ENCODE peak calls at places on chromosomes 3 and 15, in five cellular contexts. J is Karpas-422; N is effector memory CD4-positive, alpha-beta T cell; M is colonic mucosa; E is choroid plexus epithelial cell. G is an unnamed sample.

GRCh38 chr3:139136459-139137190 is 91.9 kb upstream of the PRR23C start:
- DNase-seq in E (no peak), N (no peak), M (no peak), J (no peak), G (no peak)

GRCh38 chr15:55917881-55918296 is 75.5 kb downstream of the NEDD4 start:
- DNase-seq in J (peak), N (no peak), M (peak), E (peak), G (peak)

GRCh38 chr3:14725015-14725431 is 50.1 kb downstream of the C3orf20 start:
- DNase-seq in M (no peak), N (no peak), J (no peak), E (peak), G (no peak)

GRCh38 chr15:48582472-48583235 is 62.9 kb downstream of the FBN1 start:
- DNase-seq in M (no peak), J (no peak), N (no peak), E (peak), G (no peak)

GRCh38 chr15:68204776-68205557 is at the start of gene CALML4:
- DNase-seq in N (no peak), E (no peak), J (no peak), M (peak), G (no peak)

GRCh38 chr15:69979783-69980182 is 117.9 kb downstream of the TLE3 start:
- DNase-seq in N (no peak), E (no peak), M (no peak), J (peak), G (peak)

GRCh38 chr15:100972975-100973350 is 53.8 kb downstream of the LRRK1 start:
- DNase-seq in E (no peak), J (no peak), N (no peak), M (no peak), G (no peak)

GRCh38 chr15:59296181-59296617 is 76.5 kb downstream of the MYO1E start:
- DNase-seq in M (no peak), N (no peak), E (peak), J (no peak), G (no peak)

GRCh38 chr3:158094235-158094916 is 11.8 kb downstream of the SHOX2 start:
- DNase-seq in J (no peak), N (no peak), M (no peak), E (no peak), G (peak)

GRCh38 chr3:95154775-95155174 is 1091.9 kb downstream of the NSUN3 start:
- DNase-seq in J (no peak), M (no peak), E (peak), N (no peak), G (no peak)

GRCh38 chr15:23565395-23566069 is at the start of gene MKRN3:
- DNase-seq in N (peak), M (no peak), E (peak), J (peak), G (no peak)

GRCh38 chr15:64521726-64522164 is 61.4 kb downstream of the ZNF609 start:
- DNase-seq in E (peak), N (no peak), M (no peak), J (no peak), G (no peak)

GRCh38 chr3:193021506-193022010 is 103.9 kb upstream of the MB21D2 start:
- DNase-seq in M (no peak), N (no peak), J (no peak), E (no peak), G (no peak)

GRCh38 chr15:101020945-101021344 is 101.8 kb downstream of the LRRK1 start:
- DNase-seq in E (no peak), M (peak), N (no peak), J (no peak), G (no peak)

GRCh38 chr3:139227165-139227564 is 116.7 kb upstream of the MRPS22 start:
- DNase-seq in M (no peak), N (no peak), E (no peak), J (no peak), G (no peak)

GRCh38 chr3:12916159-12916558 is 74.8 kb upstream of the RPL32 start:
- DNase-seq in J (no peak), E (no peak), M (no peak), N (no peak), G (peak)

GRCh38 chr3:30751610-30752299 is 142.7 kb downstream of the GADL1 start:
- DNase-seq in N (no peak), J (no peak), E (peak), M (peak), G (peak)

GRCh38 chr3:16663852-16664712 is 58.9 kb upstream of the DAZL start:
- DNase-seq in M (no peak), E (peak), N (no peak), J (no peak), G (no peak)

GRCh38 chr3:31575448-31575847 is 42.7 kb downstream of the STT3B start:
- DNase-seq in J (no peak), E (no peak), N (no peak), M (no peak), G (no peak)

GRCh38 chr3:49294343-49294742 is 17.3 kb upstream of the C3orf62 start:
- DNase-seq in N (no peak), E (no peak), J (no peak), M (no peak), G (no peak)

GRCh38 chr15:70715840-70716510 is 47.4 kb downstream of the UACA start:
- DNase-seq in N (no peak), E (peak), J (no peak), M (no peak), G (no peak)

GRCh38 chr3:38627956-38628355 is 21.5 kb downstream of the SCN5A start:
- DNase-seq in E (peak), J (peak), N (no peak), M (no peak), G (peak)

GRCh38 chr15:79028411-79028964 is 62.1 kb downstream of the RASGRF1 start:
- DNase-seq in J (peak), M (peak), E (peak), N (no peak), G (peak)

GRCh38 chr3:52245322-52246263 is at the start of gene PPM1M:
- DNase-seq in J (peak), M (peak), N (peak), E (peak), G (peak)

GRCh38 chr15:77481670-77482069 is 61.0 kb downstream of the HMG20A start:
- DNase-seq in J (no peak), N (no peak), E (peak), M (no peak), G (no peak)

GRCh38 chr3:184907941-184908649 is 96.1 kb downstream of the VPS8 start:
- DNase-seq in M (no peak), E (no peak), N (no peak), J (no peak), G (no peak)

GRCh38 chr3:130014526-130014925 is 40.0 kb downstream of the TRH start:
- DNase-seq in N (no peak), J (no peak), E (no peak), M (no peak), G (no peak)

GRCh38 chr3:52054689-52055511 is 1.5 kb downstream of the DUSP7 start:
- DNase-seq in E (no peak), J (no peak), M (peak), N (no peak), G (no peak)

GRCh38 chr15:49379996-49380395 is 43.0 kb upstream of the FGF7 start:
- DNase-seq in J (no peak), E (no peak), M (no peak), N (no peak), G (no peak)

GRCh38 chr15:57138260-57138895 is 219.9 kb downstream of the TCF12 start:
- DNase-seq in J (peak), E (peak), N (no peak), M (no peak), G (peak)

GRCh38 chr15:78668987-78669386 is 28.0 kb upstream of the CHRNB4 start:
- DNase-seq in E (no peak), J (no peak), M (no peak), N (no peak), G (no peak)

GRCh38 chr3:63940389-63940757 is 28.2 kb upstream of the SCAANT1 start:
- DNase-seq in M (no peak), E (peak), N (no peak), J (no peak), G (no peak)

GRCh38 chr3:161859870-161860450 is 363.4 kb downstream of the OTOL1 start:
- DNase-seq in J (no peak), N (no peak), M (no peak), E (no peak), G (no peak)

GRCh38 chr15:72916939-72917338 is 133.4 kb upstream of the ADPGK start:
- DNase-seq in E (peak), N (no peak), M (no peak), J (no peak), G (no peak)

GRCh38 chr15:73870700-73871408 is 2.5 kb upstream of the TBC1D21 start:
- DNase-seq in J (no peak), N (no peak), E (peak), M (no peak), G (no peak)

GRCh38 chr3:135929670-135930069 is 35.9 kb upstream of the PPP2R3A start:
- DNase-seq in N (no peak), E (peak), J (no peak), M (no peak), G (no peak)

GRCh38 chr3:97106652-97106989 is 292.2 kb downstream of the EPHA6 start:
- DNase-seq in M (no peak), N (no peak), J (no peak), E (no peak), G (no peak)

GRCh38 chr3:7874116-7874515 is 627.5 kb upstream of the LMCD1 start:
- DNase-seq in E (peak), M (no peak), J (no peak), N (no peak), G (no peak)

DNA sequence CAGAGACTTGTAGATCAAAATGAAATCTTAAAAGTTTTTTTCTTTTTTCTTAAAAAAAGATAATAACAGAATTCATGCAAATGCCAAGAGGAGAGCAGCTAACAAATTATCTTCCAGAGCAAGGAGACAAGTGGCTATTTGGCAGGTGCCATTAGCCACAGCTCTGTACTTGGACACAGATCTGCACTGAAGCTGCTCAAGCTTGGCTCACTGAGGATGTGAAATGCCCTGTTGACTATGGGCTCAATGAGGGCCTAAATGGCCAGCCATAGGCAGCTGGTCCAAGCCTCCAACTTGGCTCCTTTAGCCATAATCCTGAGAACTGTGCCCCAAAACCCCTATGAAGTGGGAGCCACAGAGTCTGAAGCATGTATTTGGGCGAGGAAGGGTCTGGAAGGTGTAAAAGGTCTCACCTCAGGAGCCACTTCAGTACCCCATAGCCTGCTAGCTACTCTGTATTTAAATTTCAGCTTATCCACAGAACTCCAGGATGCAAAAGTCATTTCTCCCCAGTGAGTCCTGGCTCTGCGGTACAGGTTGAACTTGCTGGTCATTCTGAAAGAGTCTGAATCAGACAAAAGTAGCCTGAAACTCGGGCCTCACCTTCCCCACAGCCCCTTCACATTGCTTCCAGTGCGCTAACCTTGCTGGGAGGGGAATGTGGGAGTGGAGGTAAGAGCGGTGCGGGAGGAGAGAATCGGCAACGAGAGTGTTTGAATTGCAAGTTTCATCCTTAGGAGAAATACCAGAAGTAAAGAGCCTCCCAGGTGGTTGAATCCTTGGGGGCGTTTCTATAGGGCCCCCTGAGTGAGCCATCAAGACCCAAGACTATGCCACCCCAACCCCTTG is 48.0 kb downstream of the ZIC4 start:
- DNase-seq in N (no peak), E (no peak), M (no peak), J (no peak), G (no peak)
- H3K4me3 ChIP-seq in N (no peak), E (no peak), M (no peak), J (no peak), G (no peak)

DNA sequence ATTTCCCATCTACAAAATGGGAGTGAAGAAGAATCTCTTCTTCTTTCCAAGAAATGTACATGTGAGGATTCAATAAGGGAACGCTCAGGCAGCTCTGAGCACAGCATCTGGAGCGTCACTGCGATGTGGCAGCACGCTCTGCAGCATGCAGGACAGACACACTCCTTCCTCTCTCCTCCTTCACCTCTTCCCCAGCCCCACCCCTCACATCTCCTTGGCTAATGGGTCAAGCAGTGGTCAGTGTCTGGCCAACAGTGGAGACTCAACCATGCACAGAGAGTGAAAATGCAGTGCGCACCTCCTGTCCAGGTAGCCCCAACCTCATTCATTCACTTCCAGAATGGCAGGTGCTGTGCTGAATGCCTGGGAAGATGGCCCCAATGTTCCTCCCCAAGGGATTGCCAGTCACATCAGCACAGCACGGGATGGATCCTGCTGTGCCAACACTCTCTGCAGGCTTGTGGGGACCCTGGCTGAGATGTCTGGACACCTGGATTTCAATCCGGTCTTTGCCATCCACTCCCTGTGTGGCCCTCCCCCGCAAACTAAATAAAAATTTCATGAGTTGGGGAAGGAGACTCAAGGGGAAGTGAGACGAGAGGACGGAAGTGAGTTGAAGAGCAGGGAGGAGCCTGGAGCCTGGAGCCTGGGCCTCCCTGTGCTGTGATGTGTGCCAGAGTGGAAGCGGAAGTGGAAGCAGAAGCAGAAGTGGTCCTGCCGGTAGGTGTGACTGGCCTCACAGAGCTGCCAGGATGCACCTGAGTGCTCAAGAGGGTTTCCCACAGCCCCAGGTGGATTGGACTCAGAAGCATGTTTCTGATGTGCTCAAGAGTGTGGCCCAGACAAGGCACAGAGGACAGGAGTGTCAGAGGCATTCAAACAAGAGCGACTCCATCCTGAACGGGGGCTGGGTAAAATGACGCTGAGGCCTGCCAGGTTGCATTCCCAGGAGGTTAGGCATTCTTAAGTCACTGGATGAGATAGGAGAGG is 163.9 kb downstream of the SMAD6 start:
- DNase-seq in J (peak), M (peak), N (no peak), E (no peak), G (peak)
- H3K4me3 ChIP-seq in J (peak), M (no peak), N (no peak), E (no peak), G (no peak)

GRCh38 chr15:90400759-90401314 is 12.8 kb downstream of the IQGAP1 start:
- DNase-seq in J (peak), M (peak), E (peak), N (peak), G (peak)
- H3K4me3 ChIP-seq in J (peak), M (no peak), E (peak), N (peak), G (peak)

GRCh38 chr3:32817195-32817560 is 619 bp upstream of the TRIM71 start:
- DNase-seq in J (no peak), M (no peak), E (no peak), N (no peak), G (no peak)
- H3K4me3 ChIP-seq in J (no peak), M (peak), E (peak), N (peak), G (no peak)

G was measured in GM12865.